ENCODE peak calls at places on chromosomes 4 and X, in six cellular contexts. T, P, Z, J, M and Q are unnamed samples.

GRCh38 chrX:68942141-68942540 is 113.3 kb downstream of the EFNB1 start:
- DNase-seq in Z (no peak), T (no peak), J (no peak), M (no peak), P (no peak), Q (no peak)

GRCh38 chr4:142095886-142096605 is 459.7 kb downstream of the IL15 start:
- DNase-seq in J (peak), T (peak), P (no peak), Z (peak), M (no peak), Q (no peak)

GRCh38 chr4:23038626-23039245 is 346.0 kb downstream of the GBA3 start:
- DNase-seq in J (no peak), T (no peak), M (no peak), Z (no peak), P (no peak), Q (no peak)

GRCh38 chr4:82360298-82361177 is 13.3 kb downstream of the HNRNPD start:
- DNase-seq in J (no peak), M (no peak), Z (no peak), P (no peak), T (no peak), Q (no peak)

GRCh38 chr4:173505924-173506779 is 23.9 kb downstream of the HAND2 start:
- DNase-seq in T (peak), Z (no peak), M (peak), P (no peak), J (no peak), Q (peak)

GRCh38 chr4:118755438-118756226 is 70.4 kb downstream of the METTL14 start:
- DNase-seq in P (no peak), Z (no peak), J (no peak), M (no peak), T (no peak), Q (no peak)

GRCh38 chr4:73683033-73683432 is 57.3 kb upstream of the CXCL8 start:
- DNase-seq in J (no peak), T (no peak), M (no peak), Z (no peak), P (no peak), Q (no peak)

GRCh38 chrX:115040417-115040816 is 23.0 kb upstream of the IL13RA2 start:
- DNase-seq in P (no peak), T (no peak), J (no peak), M (no peak), Z (no peak), Q (no peak)

GRCh38 chrX:16155586-16155985 is 11.7 kb upstream of the MAGEB17 start:
- DNase-seq in P (no peak), T (no peak), Z (no peak), J (no peak), M (no peak), Q (no peak)

GRCh38 chr4:73653695-73654106 is 33.5 kb upstream of the RASSF6 start:
- DNase-seq in J (no peak), P (no peak), T (no peak), M (peak), Z (peak), Q (peak)

GRCh38 chr4:184897807-184898388 is 72.1 kb upstream of the ACSL1 start:
- DNase-seq in Z (no peak), P (no peak), T (no peak), M (no peak), J (no peak), Q (no peak)

GRCh38 chr4:65391382-65391781 is 278.9 kb downstream of the EPHA5 start:
- DNase-seq in M (no peak), T (no peak), J (no peak), Z (no peak), P (no peak), Q (no peak)

DNA sequence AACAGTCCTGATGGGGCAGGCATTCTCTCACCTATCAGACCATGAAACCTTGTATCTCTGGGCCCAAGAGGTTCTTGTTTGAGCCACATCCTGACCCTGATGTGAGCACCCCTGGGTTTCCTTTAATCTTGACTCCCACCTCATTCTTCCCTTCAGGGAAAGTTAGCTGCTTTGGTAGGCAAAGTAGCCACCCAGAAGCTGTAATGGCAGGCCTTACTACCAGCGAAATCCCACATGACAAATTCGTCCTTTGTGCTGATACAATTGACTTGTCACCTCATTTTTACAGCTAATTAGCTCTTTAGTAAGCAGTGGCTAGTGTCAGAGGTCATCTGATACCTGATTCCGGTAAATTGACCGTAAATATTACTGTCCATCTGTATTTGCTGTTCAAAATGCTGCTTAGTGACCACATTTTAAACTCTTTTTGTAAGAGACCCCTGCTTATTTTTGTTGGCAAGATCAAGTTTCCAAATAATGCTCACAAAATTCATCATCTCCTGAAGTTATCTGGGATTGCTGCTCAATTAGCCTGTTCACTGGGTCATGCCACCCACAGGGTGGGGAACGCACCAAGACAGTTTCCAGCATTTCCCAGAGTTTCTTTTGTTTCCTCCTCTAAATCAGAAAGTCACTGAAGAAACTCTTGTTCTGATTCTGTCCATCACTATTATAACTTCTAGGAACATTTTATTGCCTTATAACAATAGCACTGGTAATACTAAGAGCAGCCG is 329.7 kb downstream of the GPAT3 start:
- DNase-seq in J (no peak), Z (no peak), T (no peak), P (no peak), M (no peak), Q (no peak)
- H3K4me3 ChIP-seq in J (no peak), Z (no peak), T (no peak), P (no peak), M (no peak), Q (no peak)

GRCh38 chr4:158999166-158999682 is 103.7 kb upstream of the RAPGEF2 start:
- DNase-seq in T (no peak), P (no peak), J (no peak), Z (no peak), M (no peak), Q (no peak)

GRCh38 chr4:158999849-159000248 is 103.0 kb upstream of the RAPGEF2 start:
- DNase-seq in J (no peak), T (no peak), P (no peak), Z (no peak), M (no peak), Q (no peak)

GRCh38 chr4:159002950-159003349 is 99.9 kb upstream of the RAPGEF2 start:
- DNase-seq in Z (peak), J (no peak), T (peak), M (no peak), P (no peak), Q (no peak)

GRCh38 chr4:159006202-159006601 is 96.7 kb upstream of the RAPGEF2 start:
- DNase-seq in Z (no peak), T (peak), J (no peak), P (no peak), M (no peak), Q (no peak)

DNA sequence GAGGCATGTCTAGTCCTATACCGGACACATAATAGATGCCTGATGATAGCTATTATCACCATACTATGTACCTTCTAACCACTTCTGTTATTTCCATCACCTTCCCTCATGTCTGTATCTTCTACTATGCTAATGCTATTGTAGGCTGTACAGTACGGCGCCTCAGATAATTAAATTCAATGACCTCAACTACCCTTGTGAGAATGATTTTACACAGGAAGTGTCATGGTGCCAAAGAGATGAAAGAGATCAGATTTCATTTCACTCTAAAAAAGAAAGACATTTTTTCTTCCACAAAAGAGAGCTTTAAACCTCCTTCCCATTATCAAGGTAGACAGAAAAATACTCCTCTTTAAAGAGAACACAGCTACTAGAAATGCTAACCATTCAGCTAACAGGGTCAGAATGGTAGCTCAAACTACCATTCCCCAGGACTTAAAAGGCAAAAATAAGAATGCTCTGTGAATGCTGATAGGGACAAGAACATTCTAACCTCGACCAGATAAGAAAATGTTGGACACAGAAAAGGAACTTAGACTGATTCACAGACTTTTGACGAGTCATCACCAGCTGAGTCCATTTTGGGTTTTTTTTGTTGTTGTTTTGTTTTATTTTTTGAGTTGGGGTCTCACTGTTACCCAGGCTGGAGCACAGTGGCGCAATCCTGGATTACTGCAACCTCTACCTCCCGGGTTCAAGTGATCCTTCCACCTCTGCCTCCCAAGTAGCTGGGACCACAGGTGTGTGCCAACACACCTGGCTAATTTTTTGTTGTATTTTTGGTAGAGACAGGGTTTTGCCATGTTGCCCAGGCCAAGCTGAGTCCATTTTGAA is 99.2 kb upstream of the RAPGEF2 start:
- DNase-seq in T (no peak), M (no peak), P (no peak), Z (no peak), J (no peak), Q (no peak)
- H3K4me3 ChIP-seq in T (no peak), M (no peak), P (no peak), Z (no peak), J (no peak), Q (no peak)

DNA sequence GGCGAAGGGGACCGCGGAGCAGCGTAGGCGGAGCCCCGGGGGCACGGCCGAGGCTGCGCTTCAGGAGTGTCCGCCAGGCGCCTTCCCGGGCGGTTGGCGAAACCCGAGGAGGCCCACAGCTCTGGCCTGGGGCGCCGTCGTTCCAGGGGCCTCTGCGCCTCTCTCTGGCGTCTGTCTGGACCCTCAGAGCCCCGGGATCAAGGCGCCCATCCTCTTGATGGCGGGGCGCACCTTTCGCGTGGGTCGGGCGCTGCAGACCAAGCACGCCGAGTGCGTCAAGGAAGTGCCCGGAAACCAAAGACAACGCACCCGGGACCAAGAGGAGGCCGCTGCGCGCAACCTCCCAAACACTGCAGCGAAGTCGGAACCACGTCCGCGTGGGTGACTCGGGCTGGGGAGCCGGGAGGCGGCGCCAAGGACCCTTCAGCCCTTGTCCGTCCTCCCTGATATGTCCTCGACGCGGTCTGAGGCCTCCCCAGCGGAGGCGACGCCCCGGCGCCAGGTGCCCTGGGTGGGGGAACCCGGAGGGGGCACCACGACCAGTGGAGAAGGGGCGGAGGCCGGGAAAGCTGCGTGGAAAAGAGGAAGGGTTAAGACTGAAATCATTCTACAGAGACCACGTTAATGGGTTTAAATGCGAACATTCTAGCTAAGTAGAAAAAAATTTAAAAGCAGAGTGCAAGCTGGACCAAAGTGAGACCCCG is 9.9 kb downstream of the HMX1 start:
- DNase-seq in P (no peak), Z (no peak), T (no peak), J (no peak), M (peak), Q (no peak)
- H3K4me3 ChIP-seq in P (no peak), Z (no peak), T (no peak), J (no peak), M (no peak), Q (no peak)

DNA sequence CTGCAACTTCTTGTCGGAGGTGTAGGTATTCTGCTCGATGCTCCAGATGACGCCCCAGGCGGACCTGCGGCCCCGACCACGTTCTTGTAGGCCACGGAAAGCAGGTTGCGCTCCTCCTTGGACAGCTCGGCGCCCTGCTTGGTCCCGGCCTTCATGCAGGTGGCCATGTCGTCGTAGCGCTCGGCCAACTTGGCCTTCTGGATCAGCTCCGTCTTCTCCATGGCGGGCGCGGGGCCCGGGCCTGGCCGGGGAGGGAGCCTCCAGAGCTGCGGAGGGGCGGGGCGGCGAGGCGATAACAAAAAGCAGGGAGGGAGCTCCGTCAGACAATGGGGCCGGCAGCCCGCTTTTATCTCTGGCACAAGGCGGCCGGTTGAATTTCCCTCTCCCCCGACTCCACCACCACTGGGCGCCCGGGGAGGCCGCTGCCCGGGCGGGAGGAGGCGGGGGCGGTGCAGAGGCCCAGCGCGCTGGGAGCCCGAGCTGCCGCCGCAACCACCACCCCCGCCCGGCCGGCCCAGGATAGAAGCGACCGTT is 28.3 kb upstream of the DRP2 start:
- DNase-seq in P (no peak), M (peak), J (no peak), Z (no peak), T (no peak), Q (no peak)
- H3K4me3 ChIP-seq in P (no peak), M (no peak), J (no peak), Z (no peak), T (peak), Q (no peak)

GRCh38 chrX:1582686-1583437 is 8.5 kb upstream of the AKAP17A start:
- DNase-seq in P (no peak), Z (no peak), J (no peak), M (no peak), T (peak), Q (no peak)
- H3K4me3 ChIP-seq in P (no peak), Z (no peak), J (no peak), M (no peak), T (no peak), Q (no peak)